ENCODE peak calls at places on chromosomes 2 and 18, in five cellular contexts. N is left lung, F is AG10803, B is tibial artery, Z is glutamatergic neuron. J is an unnamed sample.

GRCh38 chr2:186303091-186303490 is 183.0 kb upstream of the ZC3H15 start:
- DNase-seq in N (no peak), F (no peak), B (no peak), Z (no peak), J (no peak)

GRCh38 chr2:203279288-203279687 is 40.5 kb downstream of the CYP20A1 start:
- DNase-seq in N (no peak), F (no peak), B (no peak), Z (no peak), J (no peak)

GRCh38 chr2:68632026-68632425 is 11.4 kb upstream of the PROKR1 start:
- DNase-seq in N (no peak), F (no peak), B (no peak), Z (no peak), J (no peak)

GRCh38 chr2:14401838-14402237 is 230.7 kb upstream of the LRATD1 start:
- DNase-seq in N (no peak), F (no peak), B (no peak), Z (no peak), J (peak; percentile 41)

GRCh38 chr2:47307066-47307465 is 95.9 kb upstream of the MSH2 start:
- DNase-seq in N (no peak), F (peak; percentile 69), B (no peak), Z (no peak), J (no peak)

GRCh38 chr2:222057249-222058073 is 241.3 kb downstream of the PAX3 start:
- DNase-seq in N (no peak), F (peak; percentile 5), B (no peak), Z (no peak), J (no peak)

GRCh38 chr2:5576015-5576414 is 116.2 kb upstream of the SOX11 start:
- DNase-seq in N (no peak), F (no peak), B (no peak), Z (no peak), J (no peak)

GRCh38 chr2:53202063-53202462 is 565.5 kb upstream of the CHAC2 start:
- DNase-seq in N (no peak), F (peak; percentile 80), B (no peak), Z (no peak), J (no peak)

GRCh38 chr2:166539340-166540162 is 45.5 kb upstream of the SCN7A start:
- DNase-seq in N (no peak), F (peak; percentile 62), B (no peak), Z (no peak), J (peak; percentile 37)

GRCh38 chr2:202157211-202157985 is 81.0 kb downstream of the SUMO1 start:
- DNase-seq in N (no peak), F (no peak), B (no peak), Z (no peak), J (no peak)

GRCh38 chr18:48889115-48889941 is 61.4 kb downstream of the SMAD7 start:
- DNase-seq in N (peak; percentile 77), F (no peak), B (peak; percentile 93), Z (peak; percentile 88), J (peak; percentile 86)

GRCh38 chr2:10469955-10470568 is 21.9 kb upstream of the ODC1 start:
- DNase-seq in N (peak; percentile 19), F (no peak), B (peak; percentile 31), Z (peak; percentile 37), J (no peak)

GRCh38 chr2:7999683-8000476 is 682.0 kb upstream of the ID2 start:
- DNase-seq in N (no peak), F (no peak), B (no peak), Z (no peak), J (no peak)

GRCh38 chr2:236944561-236944960 is 141.1 kb upstream of the COPS8 start:
- DNase-seq in N (no peak), F (no peak), B (no peak), Z (no peak), J (no peak)

GRCh38 chr2:45872211-45872610 is 220.7 kb downstream of the PRKCE start:
- DNase-seq in N (no peak), F (no peak), B (no peak), Z (no peak), J (no peak)

GRCh38 chr18:68735498-68736343 is 20.8 kb upstream of the TMX3 start:
- DNase-seq in N (no peak), F (peak; percentile 67), B (no peak), Z (no peak), J (no peak)

GRCh38 chr18:8660316-8660715 is 45.0 kb upstream of the MTCL1 start:
- DNase-seq in N (no peak), F (no peak), B (no peak), Z (no peak), J (no peak)

GRCh38 chr2:40416486-40416885 is 35.4 kb downstream of the SLC8A1 start:
- DNase-seq in N (no peak), F (peak; percentile 64), B (no peak), Z (no peak), J (no peak)

GRCh38 chr2:1886405-1886992 is 142.2 kb upstream of the PXDN start:
- DNase-seq in N (no peak), F (peak; percentile 64), B (no peak), Z (peak; percentile 85), J (peak; percentile 86)

GRCh38 chr18:47261902-47262301 is 10.4 kb upstream of the SKOR2 start:
- DNase-seq in N (no peak), F (no peak), B (no peak), Z (no peak), J (no peak)

GRCh38 chr2:136917281-136917680 is 151.9 kb downstream of the THSD7B start:
- DNase-seq in N (no peak), F (no peak), B (no peak), Z (peak; percentile 59), J (no peak)

GRCh38 chr18:35051978-35052377 is 10.8 kb downstream of the MAPRE2 start:
- DNase-seq in N (no peak), F (no peak), B (no peak), Z (no peak), J (no peak)

GRCh38 chr2:39717067-39717466 is 51.4 kb downstream of the TMEM178A start:
- DNase-seq in N (no peak), F (no peak), B (no peak), Z (no peak), J (no peak)

GRCh38 chr2:13923823-13924222 is 708.7 kb upstream of the LRATD1 start:
- DNase-seq in N (no peak), F (no peak), B (no peak), Z (no peak), J (no peak)

GRCh38 chr2:124258481-124258880 is 233.4 kb downstream of the CNTNAP5 start:
- DNase-seq in N (no peak), F (peak; percentile 11), B (no peak), Z (no peak), J (no peak)

GRCh38 chr2:103009861-103010260 is 248.0 kb downstream of the TMEM182 start:
- DNase-seq in N (no peak), F (no peak), B (no peak), Z (no peak), J (no peak)

GRCh38 chr18:2111456-2111855 is 459.8 kb downstream of the METTL4 start:
- DNase-seq in N (no peak), F (peak; percentile 49), B (no peak), Z (no peak), J (no peak)

GRCh38 chr2:164850235-164850634 is 8.6 kb upstream of the COBLL1 start:
- DNase-seq in N (no peak), F (no peak), B (no peak), Z (no peak), J (no peak)

GRCh38 chr2:154623819-154624218 is 74.7 kb upstream of the KCNJ3 start:
- DNase-seq in N (no peak), F (peak; percentile 6), B (no peak), Z (peak; percentile 31), J (peak; percentile 44)

GRCh38 chr2:193966590-193966989 is 1690.4 kb upstream of the SLC39A10 start:
- DNase-seq in N (no peak), F (peak; percentile 45), B (no peak), Z (no peak), J (no peak)

GRCh38 chr2:62197609-62198236 is 1.8 kb downstream of the B3GNT2 start:
- DNase-seq in N (peak; percentile 90), F (peak; percentile 18), B (no peak), Z (peak; percentile 39), J (peak; percentile 60)

GRCh38 chr2:240569998-240570530 is 1.8 kb downstream of the RNPEPL1 start:
- DNase-seq in N (no peak), F (no peak), B (peak; percentile 62), Z (peak; percentile 13), J (no peak)

GRCh38 chr2:163775304-163775703 is 39.5 kb upstream of the FIGN start:
- DNase-seq in N (no peak), F (peak; percentile 9), B (no peak), Z (no peak), J (no peak)

DNA sequence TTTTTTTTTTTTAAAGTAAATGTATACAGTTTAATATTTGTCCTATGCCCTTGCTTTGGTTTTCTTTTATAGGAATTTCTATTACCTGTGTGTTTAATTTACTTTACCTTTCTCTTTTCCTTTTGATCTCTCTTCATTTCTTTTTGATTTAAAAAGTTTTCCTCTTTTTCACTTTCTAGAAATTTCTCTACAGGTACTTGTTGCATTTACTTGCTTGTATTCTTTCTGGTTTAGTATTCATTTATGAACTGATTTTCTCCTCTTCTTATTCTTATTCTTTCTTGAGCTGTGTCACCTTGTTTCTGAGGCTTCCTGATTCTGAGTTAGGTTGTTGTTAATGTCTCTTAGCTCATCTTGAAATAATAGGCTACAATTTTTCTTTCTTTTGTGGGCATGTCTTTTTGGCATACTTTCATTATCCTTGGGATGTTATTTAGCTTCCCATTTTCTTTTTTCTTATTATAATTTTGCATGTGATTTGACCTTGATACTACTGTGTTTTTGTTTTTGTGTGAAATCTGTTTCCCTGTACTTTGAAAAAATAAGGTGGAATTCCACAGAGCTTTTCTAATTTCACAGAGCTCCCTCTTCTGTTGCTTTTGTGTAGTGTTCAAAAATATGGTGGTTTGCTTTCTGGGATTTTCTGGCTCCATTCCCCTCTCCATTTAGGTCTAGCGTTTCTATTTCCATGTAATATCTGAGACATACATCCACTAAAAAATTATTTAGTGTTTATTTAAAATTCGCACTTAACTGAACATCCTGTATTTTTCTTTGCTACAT is 25.5 kb upstream of the ALMS1 start:
- DNase-seq in N (no peak), F (no peak), B (no peak), Z (no peak), J (no peak)
- TF ChIP-seq CTCF in N (no peak), F (peak; percentile 47), B (no peak), Z (peak; percentile 40), J (peak; percentile 46)

GRCh38 chr2:114925296-114926255 is 483.1 kb downstream of the DPP10 start:
- DNase-seq in N (no peak), F (no peak), B (no peak), Z (no peak), J (no peak)
- TF ChIP-seq CTCF in N (no peak), F (no peak), B (no peak), Z (no peak), J (no peak)

GRCh38 chr18:29436459-29436858 is 1259.5 kb upstream of the CDH2 start:
- DNase-seq in N (no peak), F (no peak), B (no peak), Z (no peak), J (no peak)

GRCh38 chr18:29434650-29435049 is 1257.7 kb upstream of the CDH2 start:
- DNase-seq in N (no peak), F (peak; percentile 9), B (no peak), Z (no peak), J (no peak)

DNA sequence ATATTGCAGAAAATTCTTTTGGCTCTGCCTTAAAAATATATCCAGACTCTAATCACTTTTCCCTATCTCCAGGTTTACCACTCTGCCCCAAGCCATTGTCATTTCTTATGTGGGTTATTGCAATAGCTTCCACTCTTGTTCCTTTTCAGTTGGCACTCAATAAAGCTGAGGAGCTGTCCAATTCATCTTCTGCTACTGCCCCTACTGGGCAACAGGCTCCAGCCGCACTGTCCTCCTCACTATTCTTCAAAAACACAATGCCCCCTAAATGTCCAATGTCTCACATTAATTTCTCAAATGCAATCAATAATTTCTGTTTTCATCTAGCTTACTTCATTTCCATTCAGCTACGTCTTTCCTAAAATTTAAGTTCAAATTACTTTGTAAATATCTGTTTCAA is 1262.5 kb upstream of the CDH2 start:
- DNase-seq in N (no peak), F (no peak), B (no peak), Z (no peak), J (no peak)
- TF ChIP-seq CTCF in N (no peak), F (peak; percentile 9), B (no peak), Z (no peak), J (peak; percentile 18)

GRCh38 chr2:231715499-231715837 is 7.1 kb downstream of the PTMA start:
- DNase-seq in N (no peak), F (no peak), B (no peak), Z (no peak), J (no peak)
- TF ChIP-seq CTCF in N (no peak), F (no peak), B (no peak), Z (peak; percentile 25), J (no peak)

J was measured in nephron progenitor cell.